ENCODE peak calls at places on chromosomes 11 and 22, in six cellular contexts. B is PC-3, F is H9, Q is GM23248, M is Karpas-422, D is A549. V is an unnamed sample.

GRCh38 chr11:73597956-73598718 is at the start of gene FAM168A:
- DNase-seq in B (peak), F (peak), Q (peak), M (peak), D (peak), V (peak)

GRCh38 chr22:38126928-38127668 is 16.6 kb upstream of the BAIAP2L2 start:
- DNase-seq in B (no peak), F (no peak), Q (no peak), M (no peak), D (no peak), V (no peak)

GRCh38 chr11:86495341-86495740 is 120.7 kb downstream of the CCDC81 start:
- DNase-seq in B (no peak), F (no peak), Q (no peak), M (no peak), D (no peak), V (no peak)

GRCh38 chr11:116727990-116728389 is 44.8 kb downstream of the BUD13 start:
- DNase-seq in B (peak), F (no peak), Q (no peak), M (no peak), D (no peak), V (no peak)

GRCh38 chr11:86811637-86812321 is 11.4 kb downstream of the PRSS23 start:
- DNase-seq in B (peak), F (no peak), Q (peak), M (no peak), D (peak), V (peak)

GRCh38 chr22:35802885-35803284 is 85.2 kb downstream of the APOL5 start:
- DNase-seq in B (no peak), F (no peak), Q (no peak), M (no peak), D (no peak), V (no peak)

GRCh38 chr11:115724709-115725108 is 220.5 kb upstream of the CADM1 start:
- DNase-seq in B (no peak), F (no peak), Q (peak), M (no peak), D (peak), V (no peak)

GRCh38 chr11:117313828-117314768 is 2.0 kb downstream of the BACE1 start:
- DNase-seq in B (no peak), F (no peak), Q (no peak), M (no peak), D (no peak), V (no peak)

GRCh38 chr22:20206709-20207215 is 55.9 kb upstream of the CCDC188 start:
- DNase-seq in B (no peak), F (no peak), Q (peak), M (peak), D (peak), V (no peak)

GRCh38 chr11:57240757-57241156 is 3.7 kb upstream of the APLNR start:
- DNase-seq in B (no peak), F (peak), Q (no peak), M (no peak), D (no peak), V (peak)

GRCh38 chr11:27933992-27934829 is 173.7 kb downstream of the KIF18A start:
- DNase-seq in B (peak), F (peak), Q (peak), M (peak), D (peak), V (peak)

GRCh38 chr11:13105237-13105844 is 96.2 kb downstream of the RASSF10 start:
- DNase-seq in B (no peak), F (no peak), Q (no peak), M (no peak), D (no peak), V (no peak)

GRCh38 chr11:70580036-70580805 is 181.9 kb downstream of the CTTN start:
- DNase-seq in B (no peak), F (peak), Q (peak), M (peak), D (no peak), V (peak)

GRCh38 chr11:60336767-60337391 is 9.8 kb downstream of the MS4A6E start:
- DNase-seq in B (no peak), F (no peak), Q (no peak), M (no peak), D (no peak), V (no peak)

GRCh38 chr11:45919276-45919675 is 1.6 kb upstream of the PEX16 start:
- DNase-seq in B (no peak), F (no peak), Q (no peak), M (no peak), D (no peak), V (no peak)

GRCh38 chr11:14376920-14377319 is 17.9 kb upstream of the RRAS2 start:
- DNase-seq in B (peak), F (no peak), Q (no peak), M (no peak), D (peak), V (no peak)

GRCh38 chr11:74739546-74740270 is 8.5 kb upstream of the CHRDL2 start:
- DNase-seq in B (peak), F (peak), Q (peak), M (peak), D (peak), V (peak)

GRCh38 chr22:39319284-39320170 is at the start of gene RPL3:
- DNase-seq in B (peak), F (peak), Q (peak), M (peak), D (peak), V (peak)

GRCh38 chr11:46348986-46349401 is 1.7 kb downstream of the DGKZ start:
- DNase-seq in B (no peak), F (no peak), Q (no peak), M (peak), D (no peak), V (no peak)

GRCh38 chr11:74018331-74019005 is 9.6 kb upstream of the UCP3 start:
- DNase-seq in B (peak), F (no peak), Q (peak), M (no peak), D (no peak), V (no peak)

GRCh38 chr11:57647368-57647767 is 2.3 kb downstream of the YPEL4 start:
- DNase-seq in B (no peak), F (peak), Q (peak), M (no peak), D (no peak), V (peak)

GRCh38 chr11:33444835-33445594 is 187.8 kb downstream of the HIPK3 start:
- DNase-seq in B (no peak), F (no peak), Q (peak), M (no peak), D (no peak), V (no peak)

GRCh38 chr11:60511393-60511792 is 3.8 kb upstream of the MS4A13 start:
- DNase-seq in B (no peak), F (no peak), Q (no peak), M (peak), D (no peak), V (no peak)

GRCh38 chr11:45303316-45303715 is 17.2 kb upstream of the SYT13 start:
- DNase-seq in B (no peak), F (no peak), Q (no peak), M (no peak), D (no peak), V (no peak)

GRCh38 chr11:114169321-114169749 is 109.8 kb downstream of the ZBTB16 start:
- DNase-seq in B (no peak), F (no peak), Q (peak), M (no peak), D (no peak), V (no peak)

GRCh38 chr11:2213890-2214526 is 42.4 kb upstream of the TH start:
- DNase-seq in B (no peak), F (no peak), Q (no peak), M (no peak), D (no peak), V (no peak)

GRCh38 chr11:13942908-13943505 is 19.5 kb upstream of the SPON1 start:
- DNase-seq in B (peak), F (no peak), Q (peak), M (no peak), D (no peak), V (no peak)

GRCh38 chr11:128715691-128716153 is 21.9 kb downstream of the FLI1 start:
- DNase-seq in B (peak), F (no peak), Q (peak), M (no peak), D (no peak), V (peak)

GRCh38 chr11:73185680-73186293 is 32.3 kb upstream of the P2RY2 start:
- DNase-seq in B (peak), F (no peak), Q (peak), M (no peak), D (peak), V (no peak)

GRCh38 chr11:35364101-35364780 is 55.1 kb downstream of the SLC1A2 start:
- DNase-seq in B (peak), F (no peak), Q (peak), M (no peak), D (peak), V (peak)

GRCh38 chr11:90512846-90513245 is 290.0 kb upstream of the CHORDC1 start:
- DNase-seq in B (no peak), F (no peak), Q (no peak), M (no peak), D (no peak), V (no peak)

GRCh38 chr22:49738566-49738965 is 89.1 kb downstream of the BRD1 start:
- DNase-seq in B (no peak), F (no peak), Q (no peak), M (no peak), D (no peak), V (no peak)

GRCh38 chr11:18005376-18006129 is 7.3 kb downstream of the SERGEF start:
- DNase-seq in B (no peak), F (no peak), Q (no peak), M (no peak), D (no peak), V (peak)

GRCh38 chr11:77879218-77879617 is 58.3 kb downstream of the AAMDC start:
- DNase-seq in B (no peak), F (no peak), Q (peak), M (no peak), D (no peak), V (no peak)

GRCh38 chr11:11318479-11318878 is 34.6 kb downstream of the CSNK2A3 start:
- DNase-seq in B (no peak), F (no peak), Q (no peak), M (no peak), D (no peak), V (no peak)

GRCh38 chr11:45233121-45233803 is 52.9 kb downstream of the SYT13 start:
- DNase-seq in B (peak), F (peak), Q (peak), M (peak), D (peak), V (peak)

GRCh38 chr11:131748146-131749050 is 378.0 kb downstream of the NTM start:
- DNase-seq in B (peak), F (peak), Q (peak), M (peak), D (peak), V (peak)

GRCh38 chr11:45167283-45167682 is 20.8 kb downstream of the PRDM11 start:
- DNase-seq in B (no peak), F (no peak), Q (no peak), M (no peak), D (no peak), V (no peak)

GRCh38 chr11:9906043-9906791 is 242.3 kb downstream of the SWAP70 start:
- DNase-seq in B (peak), F (peak), Q (peak), M (no peak), D (peak), V (peak)

DNA sequence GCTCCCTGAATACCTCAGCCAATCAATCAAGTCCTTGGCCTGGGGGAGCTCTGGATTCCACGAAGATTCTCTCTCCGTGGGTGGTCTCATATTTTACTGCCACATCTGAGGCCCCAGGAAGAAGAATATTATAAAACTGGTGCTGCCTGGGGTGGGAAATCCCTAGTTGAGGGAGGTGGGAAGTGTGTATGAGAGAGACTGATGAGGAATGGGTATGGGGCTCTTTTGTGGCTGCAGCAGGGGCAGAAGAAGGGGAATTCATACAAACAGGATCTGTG is 71.5 kb downstream of the SYN3 start:
- DNase-seq in B (no peak), F (no peak), Q (no peak), M (no peak), D (no peak), V (no peak)
- H3K4me2 ChIP-seq in B (no peak), F (no peak), Q (no peak), M (no peak), D (no peak), V (no peak)

GRCh38 chr11:68816917-68817419 is 24.7 kb downstream of the CPT1A start:
- DNase-seq in B (no peak), F (no peak), Q (peak), M (no peak), D (no peak), V (no peak)
- H3K4me2 ChIP-seq in B (no peak), F (no peak), Q (no peak), M (no peak), D (no peak), V (no peak)

DNA sequence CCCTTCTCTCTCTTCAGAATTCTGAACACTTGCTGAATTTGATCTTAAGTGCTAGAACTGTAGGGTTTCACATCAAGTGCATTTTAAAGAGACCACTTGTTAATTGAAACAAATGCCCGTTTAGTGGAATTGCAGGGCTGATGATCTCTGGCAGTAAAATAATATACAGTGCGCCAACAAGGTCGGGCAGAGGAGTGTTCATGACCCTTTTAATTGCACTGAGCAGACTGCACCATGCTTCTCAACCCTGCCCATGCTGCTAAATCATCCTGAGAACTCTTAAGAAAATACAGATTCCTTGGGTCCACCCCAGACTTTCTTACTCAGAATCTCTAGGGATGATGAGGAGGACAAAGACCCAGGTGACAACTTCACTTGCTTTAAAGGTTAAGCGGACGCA is 73.5 kb downstream of the SC5D start:
- DNase-seq in B (no peak), F (no peak), Q (no peak), M (no peak), D (no peak), V (no peak)
- H3K4me2 ChIP-seq in B (no peak), F (no peak), Q (no peak), M (peak), D (no peak), V (no peak)

GRCh38 chr11:72100009-72100408 is 3.1 kb downstream of the LAMTOR1 start:
- DNase-seq in B (no peak), F (no peak), Q (no peak), M (no peak), D (no peak), V (no peak)
- H3K4me2 ChIP-seq in B (no peak), F (no peak), Q (no peak), M (no peak), D (no peak), V (no peak)

DNA sequence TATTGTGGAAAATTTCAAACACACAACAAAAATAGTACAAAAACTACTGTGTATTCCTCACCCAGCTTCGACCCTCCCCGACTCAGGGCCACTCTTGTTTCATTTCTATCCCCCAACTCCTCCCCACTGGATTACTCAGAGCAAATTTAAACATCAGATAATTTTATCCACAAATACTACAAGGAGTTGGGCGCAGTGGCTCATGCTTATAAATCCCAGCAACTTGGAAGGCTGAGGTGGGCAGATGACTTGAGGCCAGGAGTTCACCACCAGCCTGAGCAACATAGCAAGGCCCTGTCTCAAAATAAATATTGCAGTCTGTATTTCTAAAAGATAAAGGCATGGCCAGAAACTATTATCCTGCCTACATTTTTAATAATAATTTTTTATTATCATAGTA is 39.9 kb downstream of the LRRC32 start:
- DNase-seq in B (no peak), F (no peak), Q (peak), M (no peak), D (no peak), V (no peak)
- H3K4me2 ChIP-seq in B (no peak), F (no peak), Q (no peak), M (peak), D (no peak), V (no peak)

GRCh38 chr22:46430961-46431838 is 95.7 kb downstream of the TRMU start:
- DNase-seq in B (no peak), F (no peak), Q (no peak), M (no peak), D (no peak), V (no peak)

GRCh38 chr22:46432164-46433068 is 96.9 kb downstream of the TRMU start:
- DNase-seq in B (no peak), F (no peak), Q (no peak), M (no peak), D (no peak), V (no peak)

GRCh38 chr22:46428171-46428570 is 92.7 kb downstream of the TRMU start:
- DNase-seq in B (no peak), F (no peak), Q (no peak), M (no peak), D (no peak), V (no peak)

GRCh38 chr22:46429327-46429853 is 93.9 kb downstream of the TRMU start:
- DNase-seq in B (no peak), F (no peak), Q (no peak), M (no peak), D (no peak), V (no peak)

DNA sequence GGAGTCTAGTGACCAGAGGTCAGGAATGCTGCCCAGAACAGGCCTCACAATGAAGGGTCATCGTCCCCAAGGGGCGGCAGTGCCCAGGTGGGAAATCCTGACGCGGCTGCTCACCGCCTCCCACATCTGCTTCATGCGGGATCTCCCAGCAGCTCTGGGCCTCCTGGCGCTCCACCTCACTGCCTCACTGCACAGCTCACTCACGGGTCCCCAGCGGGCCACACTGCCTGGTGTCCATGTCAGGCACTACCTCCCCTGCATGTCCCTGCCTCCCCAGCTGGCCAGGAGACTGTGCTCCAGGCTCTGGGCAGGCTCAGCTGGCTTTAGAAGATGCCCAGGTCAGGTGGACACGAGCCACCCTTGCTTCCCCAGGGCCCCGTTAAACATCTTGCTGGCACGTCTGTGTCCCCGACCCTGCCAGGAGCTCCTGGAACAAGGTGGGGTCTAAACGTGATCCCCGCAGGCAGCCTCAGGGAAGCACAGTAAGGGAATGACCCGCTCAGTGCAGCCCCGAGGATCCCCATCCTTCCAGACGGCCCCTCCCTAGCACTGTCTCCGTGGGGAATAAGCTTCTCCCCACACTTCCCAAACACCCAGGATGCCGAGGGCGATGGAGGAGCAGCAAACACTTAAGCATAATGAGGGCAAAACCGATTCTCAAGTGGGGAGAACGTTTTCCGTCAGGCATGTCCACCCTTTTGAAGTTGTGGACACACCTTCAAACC is 93.2 kb downstream of the TRMU start:
- DNase-seq in B (no peak), F (no peak), Q (no peak), M (no peak), D (no peak), V (no peak)
- H3K4me2 ChIP-seq in B (no peak), F (no peak), Q (no peak), M (no peak), D (no peak), V (no peak)

GRCh38 chr11:64643927-64644326 is 52.9 kb downstream of the SLC22A12 start:
- DNase-seq in B (no peak), F (no peak), Q (no peak), M (no peak), D (no peak), V (no peak)

GRCh38 chr11:64642418-64642735 is 51.4 kb downstream of the SLC22A12 start:
- DNase-seq in B (no peak), F (no peak), Q (no peak), M (no peak), D (no peak), V (no peak)

GRCh38 chr11:64641596-64642417 is 50.8 kb downstream of the SLC22A12 start:
- DNase-seq in B (no peak), F (no peak), Q (no peak), M (no peak), D (no peak), V (no peak)

GRCh38 chr11:64643258-64643881 is 52.4 kb downstream of the SLC22A12 start:
- DNase-seq in B (no peak), F (peak), Q (peak), M (no peak), D (no peak), V (peak)

GRCh38 chr11:64642876-64643257 is 51.8 kb downstream of the SLC22A12 start:
- DNase-seq in B (no peak), F (no peak), Q (no peak), M (no peak), D (no peak), V (no peak)
- H3K4me2 ChIP-seq in B (no peak), F (peak), Q (no peak), M (no peak), D (peak), V (peak)

GRCh38 chr22:22930571-22931556 is 43.2 kb downstream of the IGLL5 start:
- DNase-seq in B (no peak), F (no peak), Q (no peak), M (no peak), D (no peak), V (no peak)
- H3K4me2 ChIP-seq in B (no peak), F (no peak), Q (no peak), M (no peak), D (no peak), V (no peak)

V was measured in mesendoderm.